ENCODE peak calls at places on chromosomes 1 and 21, in seven cellular contexts. J is glutamatergic neuron; V is islet precursor cell; P is hepatic stellate cell; H is 8988T; B is stimulated activated effector memory CD8-positive, alpha-beta T cell treated with anti-CD3 and anti-CD28 coated beads, Interleukin-12 subunit alpha, Interleukin-12 subunit beta, amount 100 ng/mL, for 72 hours; W is T-helper 2 cell. K is an unnamed sample.

GRCh38 chr21:41054206-41054605 is 113.8 kb upstream of the BACE2 start:
- DNase-seq in J (no peak), V (no peak), P (no peak), H (no peak), B (no peak), W (no peak), K (no peak)

GRCh38 chr1:111948209-111949131 is 41.0 kb downstream of the KCND3 start:
- DNase-seq in J (peak; percentile 42), V (peak; percentile 58), P (no peak), H (no peak), B (no peak), W (no peak), K (no peak)

GRCh38 chr1:89088597-89088996 is 23.6 kb upstream of the GBP1 start:
- DNase-seq in J (no peak), V (no peak), P (no peak), H (no peak), B (no peak), W (no peak), K (no peak)

GRCh38 chr1:59360170-59360569 is 63.3 kb downstream of the FGGY start:
- DNase-seq in J (no peak), V (peak; percentile 67), P (peak; percentile 41), H (peak; percentile 3), B (no peak), W (no peak), K (no peak)

GRCh38 chr1:43572084-43572483 is 41.4 kb downstream of the PTPRF start:
- DNase-seq in J (no peak), V (no peak), P (no peak), H (no peak), B (no peak), W (no peak), K (no peak)

GRCh38 chr1:26537951-26538352 is 8.4 kb downstream of the RPS6KA1 start:
- DNase-seq in J (no peak), V (peak; percentile 64), P (peak; percentile 68), H (peak; percentile 39), B (no peak), W (no peak), K (no peak)

GRCh38 chr1:197184190-197184589 is 37.7 kb upstream of the ASPM start:
- DNase-seq in J (no peak), V (no peak), P (no peak), H (no peak), B (no peak), W (no peak), K (no peak)

GRCh38 chr1:161242313-161242712 is 4.3 kb upstream of the NR1I3 start:
- DNase-seq in J (no peak), V (no peak), P (no peak), H (no peak), B (no peak), W (no peak), K (no peak)

GRCh38 chr1:44030606-44031050 is 634 bp downstream of the SLC6A9 start:
- DNase-seq in J (peak; percentile 83), V (peak; percentile 85), P (peak; percentile 48), H (peak; percentile 35), B (no peak), W (no peak), K (no peak)

GRCh38 chr1:162168935-162169545 is 99.5 kb downstream of the NOS1AP start:
- DNase-seq in J (no peak), V (no peak), P (no peak), H (no peak), B (no peak), W (no peak), K (no peak)

GRCh38 chr1:10880063-10880462 is 83.6 kb upstream of the CASZ1 start:
- DNase-seq in J (no peak), V (no peak), P (no peak), H (no peak), B (no peak), W (no peak), K (no peak)

GRCh38 chr1:233440952-233441401 is 113.5 kb downstream of the MAP3K21 start:
- DNase-seq in J (no peak), V (peak; percentile 75), P (peak; percentile 5), H (no peak), B (no peak), W (no peak), K (no peak)

GRCh38 chr1:198220428-198220827 is 63.6 kb downstream of the NEK7 start:
- DNase-seq in J (no peak), V (no peak), P (no peak), H (no peak), B (no peak), W (no peak), K (no peak)

GRCh38 chr1:242245255-242245654 is 246.4 kb upstream of the MAP1LC3C start:
- DNase-seq in J (no peak), V (no peak), P (no peak), H (no peak), B (no peak), W (no peak), K (no peak)

GRCh38 chr1:9235123-9235513 is 544 bp downstream of the H6PD start:
- DNase-seq in J (peak; percentile 69), V (peak; percentile 70), P (peak; percentile 85), H (peak; percentile 57), B (no peak), W (no peak), K (no peak)

GRCh38 chr1:11999236-11999635 is 19.0 kb downstream of the MFN2 start:
- DNase-seq in J (no peak), V (no peak), P (no peak), H (no peak), B (no peak), W (no peak), K (no peak)

GRCh38 chr1:43520100-43520828 is 10.4 kb upstream of the PTPRF start:
- DNase-seq in J (no peak), V (no peak), P (no peak), H (no peak), B (no peak), W (no peak), K (no peak)

GRCh38 chr1:24886241-24886640 is 43.8 kb downstream of the RUNX3 start:
- DNase-seq in J (no peak), V (peak; percentile 31), P (no peak), H (no peak), B (no peak), W (no peak), K (no peak)

GRCh38 chr1:94926365-94926914 is 470 bp downstream of the CNN3 start:
- DNase-seq in J (peak; percentile 84), V (peak; percentile 75), P (peak; percentile 67), H (peak; percentile 52), B (peak; percentile 8), W (no peak), K (peak; percentile 45)

GRCh38 chr1:47507921-47508894 is 70.4 kb downstream of the FOXD2 start:
- DNase-seq in J (peak; percentile 56), V (peak; percentile 75), P (no peak), H (no peak), B (peak; percentile 14), W (no peak), K (no peak)

GRCh38 chr1:185560760-185561159 is 173.4 kb upstream of the HMCN1 start:
- DNase-seq in J (no peak), V (no peak), P (no peak), H (no peak), B (no peak), W (no peak), K (no peak)

GRCh38 chr21:41926068-41926806 is 27.6 kb downstream of the C2CD2 start:
- DNase-seq in J (no peak), V (no peak), P (peak; percentile 71), H (no peak), B (peak; percentile 15), W (no peak), K (no peak)